ENCODE peak calls at places on chromosomes 2 and 18, in ten cellular contexts. R is GM20000, X is RWPE1, W is keratinocyte, Z is PC-3, B is heart right ventricle, Q is left lung, O is gastrocnemius medialis, L is activated B cell treated with CpG ODN at 0.5 μM for 24 hours, U is upper lobe of right lung. G is an unnamed sample.

GRCh38 chr2:189168876-189169499 is 10.6 kb downstream of the COL5A2 start:
- DNase-seq in L (no peak), Z (no peak), O (no peak), X (no peak), R (no peak), W (no peak), B (no peak), U (no peak), Q (no peak), G (no peak)

GRCh38 chr2:226334981-226335720 is 464.5 kb downstream of the IRS1 start:
- DNase-seq in X (no peak), W (no peak), U (no peak), B (no peak), Q (no peak), R (no peak), Z (peak), L (no peak), O (no peak), G (no peak)

GRCh38 chr18:68288408-68288807 is 426.5 kb downstream of the TMX3 start:
- DNase-seq in Z (no peak), X (no peak), L (no peak), B (no peak), O (no peak), W (no peak), U (no peak), Q (no peak), R (no peak), G (no peak)

GRCh38 chr2:164514491-164514890 is 106.8 kb downstream of the GRB14 start:
- DNase-seq in Z (peak), W (peak), R (no peak), L (no peak), O (no peak), Q (no peak), X (peak), B (no peak), U (no peak), G (peak)

GRCh38 chr2:126208266-126208665 is 447.7 kb upstream of the GYPC start:
- DNase-seq in W (no peak), R (no peak), L (no peak), B (no peak), X (no peak), O (no peak), Z (no peak), Q (no peak), U (no peak), G (no peak)

GRCh38 chr2:71592181-71592711 is 138.9 kb downstream of the DYSF start:
- DNase-seq in W (no peak), Q (no peak), U (no peak), L (no peak), R (no peak), X (no peak), Z (no peak), B (no peak), O (no peak), G (no peak)

GRCh38 chr18:36850527-36851201 is 21.7 kb downstream of the KIAA1328 start:
- DNase-seq in U (no peak), Q (no peak), O (no peak), L (no peak), X (peak), B (no peak), R (no peak), Z (peak), W (peak), G (peak)

GRCh38 chr2:143161982-143162837 is 33.0 kb downstream of the ARHGAP15 start:
- DNase-seq in O (no peak), L (no peak), W (no peak), B (no peak), Q (no peak), R (peak), U (no peak), Z (peak), X (peak), G (peak)

GRCh38 chr18:46460754-46461153 is 196.3 kb downstream of the LOXHD1 start:
- DNase-seq in R (no peak), B (no peak), W (no peak), U (no peak), O (no peak), X (no peak), Z (no peak), L (no peak), Q (no peak), G (no peak)

GRCh38 chr2:26316041-26316440 is 29.9 kb upstream of the SELENOI start:
- DNase-seq in Q (no peak), O (no peak), W (no peak), X (no peak), U (no peak), R (no peak), B (no peak), Z (peak), L (no peak), G (no peak)

GRCh38 chr2:234414591-234414990 is 82.3 kb downstream of the ARL4C start:
- DNase-seq in O (no peak), L (no peak), B (no peak), R (no peak), W (no peak), U (no peak), Q (no peak), X (no peak), Z (no peak), G (no peak)

GRCh38 chr2:10863047-10863446 is 48.7 kb upstream of the KCNF1 start:
- DNase-seq in B (no peak), Z (no peak), Q (no peak), X (no peak), L (no peak), U (no peak), W (no peak), O (no peak), R (no peak), G (no peak)

GRCh38 chr18:79962835-79963657 is 1.4 kb upstream of the HSBP1L1 start:
- DNase-seq in W (no peak), X (no peak), U (no peak), Q (no peak), B (no peak), L (no peak), Z (peak), R (peak), O (no peak), G (no peak)

GRCh38 chr2:63589148-63589972 is 597 bp downstream of the MDH1 start:
- DNase-seq in L (no peak), W (no peak), R (no peak), Q (no peak), B (no peak), O (no peak), Z (peak), U (no peak), X (peak), G (peak)

GRCh38 chr2:160388464-160389263 is 104.9 kb downstream of the RBMS1 start:
- DNase-seq in W (no peak), O (no peak), Q (no peak), U (no peak), R (no peak), Z (no peak), X (no peak), B (no peak), L (no peak), G (no peak)

GRCh38 chr2:168804214-168804613 is 1.8 kb downstream of the NOSTRIN start:
- DNase-seq in R (no peak), O (no peak), W (no peak), Q (no peak), X (no peak), Z (no peak), U (no peak), B (no peak), L (no peak), G (no peak)

GRCh38 chr2:217946071-217946470 is 56.7 kb downstream of the TNS1 start:
- DNase-seq in W (no peak), U (peak), O (no peak), B (no peak), R (no peak), X (no peak), Q (peak), L (no peak), Z (no peak), G (no peak)

GRCh38 chr18:51490860-51491259 is 293.4 kb upstream of the MEX3C start:
- DNase-seq in O (no peak), U (no peak), Z (no peak), Q (no peak), W (no peak), X (peak), B (no peak), R (no peak), L (no peak), G (peak)

GRCh38 chr2:101842471-101842870 is 145.0 kb downstream of the MAP4K4 start:
- DNase-seq in R (no peak), L (no peak), U (no peak), Q (no peak), X (no peak), O (no peak), Z (no peak), B (no peak), W (no peak), G (no peak)

GRCh38 chr2:41775381-41776025 is 272.3 kb upstream of the PKDCC start:
- DNase-seq in L (no peak), X (no peak), W (no peak), Q (no peak), U (no peak), O (no peak), R (no peak), B (no peak), Z (no peak), G (no peak)

GRCh38 chr18:79597176-79598045 is 82.2 kb upstream of the CTDP1 start:
- DNase-seq in U (peak), B (no peak), O (no peak), Z (no peak), Q (peak), R (no peak), X (no peak), W (no peak), L (no peak), G (no peak)

GRCh38 chr2:236600892-236601291 is 31.3 kb downstream of the ACKR3 start:
- DNase-seq in L (no peak), X (peak), U (no peak), R (no peak), B (no peak), Q (no peak), W (peak), Z (peak), O (no peak), G (peak)

GRCh38 chr18:74525741-74526140 is 8.6 kb upstream of the CNDP1 start:
- DNase-seq in O (no peak), W (no peak), Q (no peak), B (peak), Z (no peak), R (no peak), L (no peak), U (peak), X (no peak), G (no peak)

GRCh38 chr18:22346342-22346967 is 71.3 kb downstream of the CTAGE1 start:
- DNase-seq in Z (peak), R (no peak), X (peak), W (no peak), L (no peak), O (no peak), B (no peak), Q (no peak), U (no peak), G (peak)

GRCh38 chr18:13165636-13166423 is 52.7 kb upstream of the LDLRAD4 start:
- DNase-seq in Z (no peak), R (no peak), U (no peak), O (no peak), Q (no peak), B (no peak), X (no peak), W (no peak), L (no peak), G (no peak)

GRCh38 chr2:73503992-73504570 is 118.4 kb downstream of the ALMS1 start:
- DNase-seq in O (no peak), Q (no peak), W (no peak), Z (no peak), B (no peak), X (no peak), L (no peak), U (no peak), R (no peak), G (no peak)

GRCh38 chr2:4354678-4355077 is 651.3 kb downstream of the DCDC2C start:
- DNase-seq in X (no peak), O (no peak), B (no peak), L (no peak), Z (peak), U (peak), Q (peak), R (peak), W (no peak), G (peak)

GRCh38 chr18:23897733-23898132 is 116.8 kb upstream of the TTC39C start:
- DNase-seq in X (no peak), Q (no peak), Z (no peak), B (no peak), L (no peak), U (no peak), R (no peak), W (no peak), O (no peak), G (no peak)

GRCh38 chr2:7436096-7436906 is 519.1 kb downstream of the RNF144A start:
- DNase-seq in B (no peak), L (no peak), W (no peak), Z (no peak), X (no peak), O (no peak), Q (no peak), U (no peak), R (no peak), G (no peak)

GRCh38 chr2:148255929-148256328 is 235.0 kb downstream of the MBD5 start:
- DNase-seq in Q (peak), X (no peak), Z (no peak), W (no peak), B (no peak), U (peak), L (no peak), O (no peak), R (no peak), G (peak)

GRCh38 chr2:148253716-148254115 is 232.8 kb downstream of the MBD5 start:
- DNase-seq in R (no peak), U (no peak), Z (peak), B (no peak), L (no peak), Q (no peak), X (peak), W (peak), O (no peak), G (peak)

GRCh38 chr2:148258124-148258523 is 237.2 kb downstream of the MBD5 start:
- DNase-seq in Q (no peak), R (no peak), U (no peak), W (no peak), O (no peak), B (no peak), X (no peak), Z (no peak), L (no peak), G (no peak)

GRCh38 chr2:148259674-148260073 is 238.8 kb downstream of the MBD5 start:
- DNase-seq in U (no peak), W (peak), O (no peak), Z (peak), X (no peak), L (no peak), Q (no peak), R (no peak), B (no peak), G (peak)

GRCh38 chr2:148257276-148257675 is 236.4 kb downstream of the MBD5 start:
- DNase-seq in X (no peak), Z (no peak), L (no peak), R (no peak), B (no peak), O (no peak), U (no peak), Q (no peak), W (no peak), G (no peak)
- TF ChIP-seq CTCF in X (no peak), Z (no peak), L (no peak), R (no peak), B (no peak), O (no peak), U (no peak), Q (no peak), W (no peak), G (no peak)

DNA sequence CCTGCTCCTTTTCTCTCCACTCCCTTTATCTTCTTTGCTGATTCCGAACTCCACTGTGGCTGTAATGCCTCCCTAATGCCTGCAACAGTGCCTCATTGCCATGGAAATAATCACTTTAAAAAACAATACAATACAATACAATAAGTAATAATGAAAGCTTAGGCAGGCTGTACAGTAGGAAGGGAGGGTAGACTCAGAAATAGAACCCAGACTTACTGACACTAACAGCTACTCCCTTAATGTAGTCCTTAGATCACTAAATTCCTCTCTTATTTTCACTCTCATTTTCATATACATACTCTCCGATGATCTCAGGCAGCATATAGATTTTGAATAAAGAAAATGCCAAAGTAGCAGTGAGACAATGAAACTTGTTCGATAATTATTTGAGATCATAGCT is 70.2 kb downstream of the DLGAP1 start:
- DNase-seq in R (no peak), Z (no peak), Q (no peak), L (no peak), U (no peak), B (no peak), O (no peak), X (no peak), W (no peak), G (no peak)
- TF ChIP-seq CTCF in R (no peak), Z (no peak), Q (no peak), L (no peak), U (no peak), B (no peak), O (no peak), X (no peak), W (no peak), G (no peak)

DNA sequence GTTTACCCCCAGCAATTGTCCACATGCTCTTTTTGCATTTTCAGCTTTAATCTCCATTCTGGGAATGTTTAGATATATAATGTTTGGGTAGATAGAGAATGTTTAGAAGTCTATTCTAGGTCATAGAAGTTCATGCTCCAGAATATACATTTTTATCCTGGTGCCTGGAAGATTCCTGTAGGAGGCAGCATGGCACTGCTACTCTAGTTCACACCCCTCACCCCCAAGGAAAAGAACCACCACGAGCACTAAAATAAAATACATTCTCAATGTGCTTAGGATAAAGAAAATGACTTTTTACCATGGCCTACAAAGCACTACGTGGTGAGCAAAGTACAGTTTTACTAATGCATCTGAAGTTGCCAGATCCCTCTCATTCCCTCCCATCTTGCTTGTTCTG is 53.8 kb downstream of the MYO1B start:
- DNase-seq in U (no peak), Q (no peak), B (no peak), Z (no peak), L (no peak), W (no peak), R (no peak), O (no peak), X (no peak), G (no peak)
- TF ChIP-seq CTCF in U (peak), Q (no peak), B (no peak), Z (peak), L (no peak), W (no peak), R (no peak), O (no peak), X (no peak), G (peak)

GRCh38 chr2:240732184-240732583 is 40.5 kb downstream of the AQP12A start:
- DNase-seq in L (no peak), Q (no peak), Z (no peak), O (no peak), X (no peak), W (no peak), B (no peak), R (no peak), U (no peak), G (no peak)

GRCh38 chr2:240732911-240733622 is 41.4 kb downstream of the AQP12A start:
- DNase-seq in Z (no peak), U (no peak), L (no peak), O (no peak), W (no peak), B (no peak), X (no peak), R (no peak), Q (peak), G (no peak)

GRCh38 chr2:240734756-240735155 is 43.1 kb downstream of the AQP12A start:
- DNase-seq in U (no peak), W (no peak), L (no peak), B (no peak), O (no peak), R (no peak), Z (no peak), Q (no peak), X (no peak), G (no peak)

GRCh38 chr2:240735476-240735875 is 43.8 kb downstream of the AQP12A start:
- DNase-seq in X (no peak), W (no peak), Q (no peak), B (no peak), Z (no peak), L (no peak), U (no peak), R (no peak), O (no peak), G (no peak)

DNA sequence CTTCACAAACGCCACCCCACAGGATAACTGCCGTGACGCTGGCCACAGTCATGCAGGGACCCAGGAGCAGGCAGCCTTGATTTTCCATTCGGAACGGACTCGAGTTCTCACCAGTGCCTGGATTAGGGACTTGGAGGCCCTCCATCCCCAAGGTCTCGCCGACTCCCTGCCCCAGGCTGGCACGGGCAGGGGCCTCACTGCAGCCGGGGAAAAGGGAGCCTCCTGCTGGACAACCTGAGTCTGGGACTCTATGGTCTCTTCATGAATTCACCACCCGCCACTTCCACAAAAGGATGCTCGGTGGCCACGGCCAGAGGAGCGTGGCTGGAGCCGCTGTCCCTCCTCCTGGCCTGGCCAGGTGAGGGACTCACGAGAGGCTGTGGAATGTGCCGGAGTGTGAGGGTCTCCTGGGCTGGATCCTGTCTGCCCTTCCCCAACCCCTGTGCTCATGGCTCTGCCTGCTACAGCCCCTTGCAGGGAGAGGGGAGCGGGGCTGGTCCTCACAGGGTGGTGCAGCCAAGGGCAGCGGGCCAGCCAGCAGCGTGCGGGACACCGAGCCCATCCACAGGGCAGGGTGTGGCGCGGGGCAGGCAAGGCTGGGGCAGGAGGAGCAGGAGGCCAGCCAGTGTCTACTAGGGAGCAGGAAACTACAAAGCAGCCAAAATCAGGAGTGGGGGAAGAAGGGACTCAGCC is 42.3 kb downstream of the AQP12A start:
- DNase-seq in Z (no peak), B (no peak), O (no peak), Q (no peak), R (peak), X (no peak), W (no peak), U (no peak), L (no peak), G (peak)
- TF ChIP-seq CTCF in Z (peak), B (no peak), O (no peak), Q (no peak), R (no peak), X (no peak), W (no peak), U (peak), L (no peak), G (peak)

DNA sequence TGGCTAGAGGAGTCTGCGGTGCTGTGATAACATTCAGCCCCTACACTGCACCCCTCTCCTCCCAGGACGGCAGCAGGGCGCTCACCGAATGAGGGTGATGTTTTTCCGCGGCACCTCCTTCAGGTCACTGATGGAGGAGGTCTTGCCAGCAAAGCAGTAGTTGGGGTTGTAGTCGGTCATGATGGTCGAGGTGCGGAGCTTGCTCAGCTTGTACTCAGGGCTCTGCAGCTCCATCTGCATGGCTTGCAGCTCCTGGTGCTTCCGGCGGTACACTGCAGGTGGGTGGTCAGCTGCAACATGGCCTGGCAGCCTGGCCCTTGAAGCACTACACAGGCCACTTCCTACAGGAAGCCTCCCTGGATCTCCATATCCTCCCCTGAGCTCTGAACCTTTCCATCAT is 108.0 kb downstream of the CLIP4 start:
- DNase-seq in X (no peak), L (no peak), O (no peak), B (no peak), U (peak), Q (no peak), W (no peak), R (no peak), Z (no peak), G (no peak)
- TF ChIP-seq CTCF in X (no peak), L (no peak), O (no peak), B (no peak), U (no peak), Q (no peak), W (no peak), R (no peak), Z (no peak), G (no peak)